ENCODE peak calls at places on chromosomes 7 and 10, in ten cellular contexts. J is SK-N-SH; P is upper lobe of right lung; B is CD4-positive, alpha-beta memory T cell; I is CD4-positive, CD25-positive, alpha-beta regulatory T cell; S is psoas muscle; L is aorta; A is K562; W is hepatocyte; K is PC-9. X is an unnamed sample. For H3K9me3 and H3K27me3, the result is how much of the 10 kb centered on the place peaks cover.

GRCh38 chr7:12889391-12889790 is 202.0 kb downstream of the ARL4A start:
- DNase-seq in S (no peak), L (no peak), B (no peak), W (no peak), J (no peak), P (no peak), A (no peak), I (no peak), K (no peak), X (no peak)

GRCh38 chr10:78413294-78414055 is 379.8 kb downstream of the RPS24 start:
- DNase-seq in I (no peak), A (no peak), K (no peak), L (peak), W (no peak), S (no peak), P (peak), B (no peak), J (no peak), X (no peak)

GRCh38 chr7:100613447-100614185 is 1.3 kb downstream of the MOSPD3 start:
- DNase-seq in P (no peak), W (no peak), L (no peak), A (no peak), J (no peak), K (no peak), B (no peak), I (no peak), S (no peak), X (no peak)

GRCh38 chr10:79380125-79380917 is 33.1 kb downstream of the PPIF start:
- DNase-seq in L (no peak), B (no peak), J (no peak), P (no peak), W (peak), S (peak), A (no peak), K (no peak), I (no peak), X (no peak)

GRCh38 chr10:132858121-132859081 is 72.5 kb upstream of the NKX6-2 start:
- DNase-seq in S (peak), B (no peak), A (no peak), I (no peak), K (no peak), P (peak), L (peak), J (no peak), W (no peak), X (peak)

GRCh38 chr7:70698219-70698832 is 433.6 kb upstream of the GALNT17 start:
- DNase-seq in W (peak), P (no peak), K (no peak), L (no peak), J (peak), B (peak), A (peak), S (no peak), I (peak), X (peak)

GRCh38 chr10:6035926-6036575 is 26.1 kb downstream of the IL2RA start:
- DNase-seq in I (no peak), B (no peak), K (no peak), A (no peak), J (no peak), P (no peak), L (no peak), W (no peak), S (no peak), X (no peak)

GRCh38 chr10:1289591-1289990 is 233.4 kb downstream of the WDR37 start:
- DNase-seq in B (no peak), A (no peak), P (no peak), J (no peak), S (no peak), L (no peak), I (no peak), W (no peak), K (peak), X (no peak)

GRCh38 chr10:48274636-48275035 is at the start of gene FRMPD2:
- DNase-seq in B (no peak), W (no peak), A (no peak), P (no peak), I (no peak), K (no peak), L (no peak), J (no peak), S (no peak), X (no peak)

GRCh38 chr7:36309716-36310115 is 79.9 kb upstream of the ANLN start:
- DNase-seq in S (no peak), J (no peak), L (no peak), I (no peak), A (no peak), W (no peak), P (no peak), K (no peak), B (no peak), X (no peak)

GRCh38 chr7:107551936-107552335 is 11.8 kb downstream of the COG5 start:
- DNase-seq in P (no peak), S (no peak), I (no peak), L (no peak), A (no peak), W (no peak), K (no peak), B (no peak), J (no peak), X (no peak)

GRCh38 chr10:84715911-84716310 is 387.5 kb downstream of the CCSER2 start:
- DNase-seq in L (no peak), A (peak), I (no peak), B (no peak), P (no peak), J (peak), K (no peak), S (no peak), W (peak), X (peak)

GRCh38 chr7:144782883-144783282 is 53.0 kb downstream of the TPK1 start:
- DNase-seq in J (no peak), W (no peak), I (no peak), A (no peak), B (no peak), P (no peak), S (no peak), L (no peak), K (no peak), X (no peak)

GRCh38 chr10:74187237-74187636 is 36.2 kb downstream of the ADK start:
- DNase-seq in B (no peak), L (no peak), W (no peak), P (no peak), I (no peak), S (no peak), A (no peak), J (no peak), K (no peak), X (no peak)

GRCh38 chr7:55306331-55306730 is 58.8 kb upstream of the LANCL2 start:
- DNase-seq in K (no peak), W (no peak), I (no peak), B (no peak), L (no peak), S (no peak), J (no peak), P (no peak), A (no peak), X (no peak)

GRCh38 chr7:34064511-34065158 is 159.3 kb downstream of the BMPER start:
- DNase-seq in B (no peak), P (peak), K (no peak), J (no peak), I (no peak), S (peak), W (no peak), A (no peak), L (no peak), X (no peak)

GRCh38 chr10:93410697-93411348 is 71.3 kb downstream of the MYOF start:
- DNase-seq in W (no peak), S (no peak), J (no peak), P (no peak), L (no peak), A (no peak), K (no peak), I (no peak), B (no peak), X (no peak)

GRCh38 chr10:42962902-42963231 is 114.0 kb upstream of the RET start:
- DNase-seq in P (peak), A (no peak), B (no peak), I (no peak), W (no peak), S (peak), K (no peak), L (no peak), J (no peak), X (no peak)

GRCh38 chr7:105648561-105649401 is 67.5 kb upstream of the EFCAB10 start:
- DNase-seq in I (no peak), P (peak), L (no peak), A (peak), W (peak), B (no peak), K (peak), S (no peak), J (peak), X (peak)

GRCh38 chr7:81690251-81690650 is 79.6 kb downstream of the HGF start:
- DNase-seq in A (no peak), B (no peak), J (no peak), P (no peak), K (peak), I (no peak), W (no peak), S (no peak), L (no peak), X (no peak)

GRCh38 chr7:103637080-103637479 is 191.1 kb upstream of the SLC26A5 start:
- DNase-seq in W (no peak), I (no peak), K (no peak), A (no peak), L (no peak), S (no peak), P (no peak), B (no peak), J (no peak), X (no peak)

DNA sequence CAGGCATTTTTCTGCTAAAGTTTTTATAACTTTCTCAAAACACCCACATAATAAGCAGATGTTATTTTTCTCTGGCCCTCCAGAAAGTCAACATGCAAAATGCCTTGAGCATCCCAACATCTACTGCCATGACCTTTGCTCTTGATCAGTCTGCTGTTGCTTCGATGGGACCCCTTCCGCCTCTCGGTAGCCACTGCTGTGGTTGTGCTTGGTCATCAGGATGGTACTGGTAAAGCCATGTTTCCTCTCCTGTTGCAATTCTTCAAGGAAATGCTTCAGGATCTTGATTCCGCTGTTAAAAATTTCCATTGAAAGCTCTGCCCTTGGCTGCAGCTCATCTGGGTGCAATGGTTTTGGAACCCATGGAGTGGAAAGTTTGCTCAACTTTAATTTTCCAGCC is 533.0 kb downstream of the DNAJB6 start:
- DNase-seq in L (peak), I (no peak), P (no peak), S (no peak), J (no peak), A (no peak), K (no peak), B (no peak), W (no peak), X (no peak)
- H3K9me3 ChIP-seq in L (under half), I (under half), P (under half), S (under half), J (under half), A (under half), K (under half), B (under half), W (under half), X (under half)

GRCh38 chr7:23472046-23472445 is 1.8 kb upstream of the IGF2BP3 start:
- DNase-seq in K (no peak), A (peak), W (no peak), B (no peak), L (no peak), P (no peak), J (no peak), I (no peak), S (no peak), X (no peak)

GRCh38 chr7:23470290-23471089 is at the start of gene IGF2BP3:
- DNase-seq in A (peak), B (no peak), L (no peak), I (no peak), J (peak), P (no peak), S (no peak), K (peak), W (peak), X (peak)

GRCh38 chr7:23472556-23472955 is 2.3 kb upstream of the IGF2BP3 start:
- DNase-seq in J (no peak), K (no peak), L (no peak), I (no peak), A (no peak), P (no peak), W (no peak), S (no peak), B (no peak), X (no peak)

GRCh38 chr7:23469961-23470250 is 385 bp downstream of the IGF2BP3 start:
- DNase-seq in W (no peak), L (no peak), B (no peak), P (no peak), S (no peak), J (no peak), I (no peak), A (no peak), K (peak), X (no peak)

GRCh38 chr7:23471090-23471859 is 984 bp upstream of the IGF2BP3 start:
- DNase-seq in W (peak), I (no peak), J (peak), L (no peak), K (peak), S (no peak), B (no peak), P (no peak), A (peak), X (peak)
- H3K27me3 ChIP-seq in W (under half), I (half or more), J (under half), L (under half), K (under half), S (under half), B (half or more), P (half or more), A (under half), X (under half)

GRCh38 chr10:63481815-63482421 is 16.1 kb upstream of the JMJD1C start:
- DNase-seq in B (no peak), W (no peak), K (no peak), L (no peak), P (no peak), S (no peak), A (no peak), I (no peak), J (no peak), X (no peak)
- H3K9me3 ChIP-seq in B (under half), W (under half), K (under half), L (under half), P (under half), S (under half), A (under half), I (under half), J (under half), X (under half)

DNA sequence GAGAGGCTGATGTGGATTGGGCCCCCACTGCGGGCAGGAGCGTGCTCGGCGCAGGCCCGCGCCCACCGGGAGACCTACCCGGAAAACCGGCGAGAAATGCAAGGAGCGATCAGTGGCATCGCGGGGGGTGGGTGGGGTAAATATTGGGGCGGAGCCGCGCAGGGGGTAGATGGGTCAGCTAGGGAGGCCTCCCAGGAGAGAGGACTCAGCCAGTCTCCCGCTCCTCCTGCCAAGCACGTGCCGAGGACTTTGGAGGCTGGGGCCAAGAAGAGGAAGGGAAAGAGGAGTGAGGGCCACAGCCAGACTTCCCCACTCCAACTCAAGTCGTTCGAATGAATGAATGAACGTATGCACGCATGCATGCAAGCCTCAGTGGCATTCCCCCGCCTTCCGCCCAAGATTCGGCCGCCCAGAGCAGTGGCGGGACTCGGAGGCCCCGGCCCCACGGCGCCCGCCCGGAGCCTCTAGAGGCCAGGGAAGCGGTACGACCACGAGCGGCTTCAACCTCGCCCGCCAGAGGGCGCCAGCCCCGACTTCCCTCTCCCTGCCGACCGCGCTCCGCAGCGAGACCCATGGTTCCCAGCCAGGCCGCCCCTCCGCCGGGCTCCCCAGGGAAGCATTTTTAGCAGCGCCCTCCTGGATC is 3.6 kb downstream of the NPM3 start:
- DNase-seq in P (peak), L (peak), A (no peak), W (peak), K (peak), I (peak), S (peak), J (peak), B (peak), X (peak)
- H3K27me3 ChIP-seq in P (under half), L (under half), A (under half), W (under half), K (under half), I (under half), S (under half), J (under half), B (under half), X (under half)

GRCh38 chr7:235576-236395 is 43.4 kb downstream of the FAM20C start:
- DNase-seq in S (peak), J (no peak), P (peak), L (no peak), W (no peak), A (no peak), B (no peak), K (peak), I (no peak), X (no peak)
- H3K9me3 ChIP-seq in S (under half), J (under half), P (under half), L (under half), W (under half), A (under half), B (under half), K (under half), I (under half), X (under half)

DNA sequence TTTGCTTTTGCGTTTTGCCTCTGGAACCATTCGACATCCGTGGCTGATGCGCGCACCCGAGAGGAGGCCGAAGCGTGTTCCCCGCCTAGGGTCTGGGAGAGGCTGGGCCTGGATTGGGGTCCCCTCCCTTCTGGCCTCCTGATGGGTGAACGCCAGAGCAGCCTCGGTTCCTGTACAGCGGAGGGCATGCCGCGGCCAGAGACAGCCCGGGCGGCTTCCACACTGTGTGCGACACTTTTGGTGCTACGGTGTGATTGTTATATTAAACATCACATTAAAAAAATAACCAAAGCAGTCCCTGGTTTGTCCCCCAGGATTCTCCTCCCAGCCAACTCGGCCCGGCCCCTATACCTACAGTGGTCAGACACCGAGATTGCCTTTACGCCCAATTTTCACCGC is 3.7 kb upstream of the HOXA7 start:
- DNase-seq in L (peak), W (peak), J (no peak), I (peak), A (no peak), B (no peak), K (no peak), S (peak), P (peak), X (no peak)
- H3K27me3 ChIP-seq in L (under half), W (half or more), J (half or more), I (under half), A (under half), B (half or more), K (under half), S (under half), P (half or more), X (under half)

GRCh38 chr7:57370066-57370738 is 79.8 kb upstream of the ZNF716 start:
- DNase-seq in I (no peak), B (no peak), W (no peak), K (no peak), L (peak), A (no peak), P (no peak), J (no peak), S (no peak), X (no peak)
- H3K9me3 ChIP-seq in I (under half), B (under half), W (under half), K (under half), L (under half), A (under half), P (under half), J (under half), S (under half), X (under half)

DNA sequence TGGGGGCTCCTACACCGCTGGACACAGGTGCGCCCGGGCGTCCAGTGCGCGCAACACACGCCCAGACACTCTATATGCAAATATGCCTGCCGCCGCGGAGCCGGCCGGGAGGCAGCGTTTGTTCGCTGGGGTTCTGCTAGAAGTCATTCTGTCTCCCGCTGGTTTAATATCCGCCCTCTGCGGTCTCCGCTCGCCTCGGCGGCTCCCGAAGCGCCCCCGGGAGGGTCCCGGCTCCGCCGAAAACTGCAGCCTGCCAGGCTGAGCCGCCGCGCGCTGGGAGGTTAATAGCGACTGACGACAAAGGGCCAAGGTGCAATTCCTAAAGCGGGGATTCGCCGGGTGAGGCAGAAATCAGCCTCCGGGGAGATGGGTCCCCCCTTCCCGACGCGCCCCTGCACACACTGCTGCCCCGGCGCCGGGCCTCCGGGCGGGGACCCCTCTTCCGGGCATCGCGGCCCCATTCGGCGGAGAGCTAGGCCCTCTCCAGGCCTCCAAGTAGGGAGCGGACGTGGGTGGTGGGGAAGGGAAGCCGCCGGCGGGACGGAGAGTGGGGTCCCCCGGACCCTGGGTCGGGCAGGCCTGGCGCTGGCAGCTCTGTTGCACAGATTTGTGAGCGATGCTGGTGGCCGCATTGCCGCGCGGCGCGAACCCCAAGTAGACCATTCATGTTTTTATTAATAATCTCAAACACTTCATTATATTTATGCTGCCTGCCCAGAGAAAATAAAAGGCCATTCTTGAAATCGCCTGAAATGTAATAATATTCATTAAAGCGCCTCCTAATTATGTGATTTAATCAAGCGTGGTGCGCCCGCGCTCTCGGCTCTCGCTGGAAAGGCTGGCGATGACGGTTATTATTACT is 9.1 kb downstream of the EN2 start:
- DNase-seq in W (no peak), P (no peak), K (no peak), A (no peak), J (peak), L (peak), S (no peak), I (no peak), B (no peak), X (no peak)
- H3K27me3 ChIP-seq in W (half or more), P (half or more), K (half or more), A (half or more), J (half or more), L (under half), S (under half), I (under half), B (under half), X (under half)